ENCODE peak calls at places on chromosomes 4 and X, in six cellular contexts. H is endothelial cell of umbilical vein, N is HCT116, S is GM23338, G is HepG2, R is K562. P is an unnamed sample.

GRCh38 chr4:163767993-163768392 is 273.5 kb downstream of the TMA16 start:
- DNase-seq in H (no peak), G (no peak), S (no peak), N (no peak), R (no peak), P (peak; percentile 80)

GRCh38 chr4:162969194-162969593 is 197.5 kb downstream of the NAF1 start:
- DNase-seq in R (no peak), S (no peak), N (no peak), H (no peak), G (no peak), P (no peak)

GRCh38 chr4:3836041-3836801 is 70.0 kb downstream of the ADRA2C start:
- DNase-seq in H (no peak), R (no peak), N (no peak), S (peak; percentile 47), G (no peak), P (no peak)

GRCh38 chr4:153595894-153596601 is 88.0 kb upstream of the TLR2 start:
- DNase-seq in R (no peak), H (no peak), N (no peak), S (no peak), G (no peak), P (no peak)

GRCh38 chrX:9644335-9644734 is 121.3 kb downstream of the GPR143 start:
- DNase-seq in H (no peak), S (no peak), N (no peak), G (no peak), R (no peak), P (no peak)

GRCh38 chr4:31104033-31104432 is 383.9 kb downstream of the PCDH7 start:
- DNase-seq in S (no peak), G (no peak), N (no peak), R (no peak), H (no peak), P (no peak)

GRCh38 chr4:118743867-118744266 is 58.7 kb downstream of the METTL14 start:
- DNase-seq in G (no peak), N (no peak), R (no peak), H (no peak), S (no peak), P (no peak)

GRCh38 chrX:18354369-18355329 is at the start of gene SCML2:
- DNase-seq in H (peak; percentile 26), N (no peak), G (peak; percentile 5), S (peak; percentile 39), R (peak; percentile 75), P (no peak)

GRCh38 chr4:152118108-152118507 is 357.3 kb upstream of the GATB start:
- DNase-seq in N (no peak), G (no peak), S (no peak), H (no peak), R (no peak), P (no peak)

GRCh38 chr4:92186239-92186638 is 117.5 kb upstream of the GRID2 start:
- DNase-seq in S (no peak), R (peak; percentile 7), G (no peak), N (no peak), H (no peak), P (no peak)

GRCh38 chr4:147741190-147741788 is 9.4 kb downstream of the ARHGAP10 start:
- DNase-seq in S (no peak), H (no peak), R (no peak), N (no peak), G (no peak), P (no peak)

GRCh38 chrX:136752796-136753195 is 27.9 kb downstream of the ARHGEF6 start:
- DNase-seq in G (no peak), R (no peak), S (no peak), H (no peak), N (no peak), P (no peak)

GRCh38 chrX:72169008-72169728 is 12.4 kb upstream of the PIN4 start:
- DNase-seq in H (peak; percentile 21), N (no peak), G (no peak), R (no peak), S (no peak), P (no peak)

GRCh38 chrX:108033890-108034289 is 11.0 kb upstream of the VSIG1 start:
- DNase-seq in R (no peak), S (no peak), H (no peak), G (no peak), N (no peak), P (no peak)

GRCh38 chr4:629916-630641 is 4.7 kb downstream of the PDE6B start:
- DNase-seq in G (no peak), R (no peak), H (no peak), S (no peak), N (no peak), P (no peak)

GRCh38 chr4:142846729-142847606 is 867 bp upstream of the INPP4B start:
- DNase-seq in H (peak; percentile 18), G (peak; percentile 10), N (peak; percentile 57), R (no peak), S (peak; percentile 83), P (no peak)

GRCh38 chr4:78242071-78242470 is 184.9 kb downstream of the FRAS1 start:
- DNase-seq in R (no peak), S (no peak), G (no peak), H (no peak), N (no peak), P (no peak)

DNA sequence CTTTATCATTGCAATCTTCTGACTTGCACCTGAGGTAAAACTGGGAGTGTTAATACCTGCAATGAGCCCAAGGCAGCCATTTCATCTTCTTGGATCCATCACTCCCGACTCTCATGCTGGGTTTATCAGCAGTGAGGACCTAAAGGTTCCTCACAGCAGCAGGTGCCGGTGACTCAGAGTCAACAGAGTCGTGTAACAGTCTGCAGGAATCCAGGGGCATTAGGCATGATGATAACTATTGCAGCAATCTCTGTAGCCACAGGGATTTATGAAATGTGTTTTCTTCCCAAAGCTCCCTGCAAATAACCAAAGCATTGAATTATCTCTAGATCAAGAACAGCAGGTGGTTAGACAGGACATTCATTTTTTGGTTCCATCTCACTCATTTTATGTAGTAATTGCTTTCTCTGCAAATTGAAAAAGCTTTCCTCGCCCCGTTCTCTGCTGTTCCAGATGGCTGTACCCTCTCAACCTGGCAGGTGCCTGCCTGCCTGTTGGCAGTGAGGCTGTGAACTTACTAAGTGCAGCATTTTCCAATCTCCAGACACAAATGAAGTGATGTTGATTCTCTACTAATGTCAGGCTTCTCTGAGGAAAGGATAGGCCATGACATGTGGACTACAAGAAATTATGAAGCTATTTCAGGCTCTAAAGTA is 48.1 kb upstream of the TSPAN7 start:
- DNase-seq in R (no peak), N (no peak), H (no peak), S (no peak), G (peak; percentile 0), P (no peak)
- TF ChIP-seq POLR2AphosphoS5 in R (no peak), N (no peak), H (no peak), S (no peak), G (no peak), P (no peak)

DNA sequence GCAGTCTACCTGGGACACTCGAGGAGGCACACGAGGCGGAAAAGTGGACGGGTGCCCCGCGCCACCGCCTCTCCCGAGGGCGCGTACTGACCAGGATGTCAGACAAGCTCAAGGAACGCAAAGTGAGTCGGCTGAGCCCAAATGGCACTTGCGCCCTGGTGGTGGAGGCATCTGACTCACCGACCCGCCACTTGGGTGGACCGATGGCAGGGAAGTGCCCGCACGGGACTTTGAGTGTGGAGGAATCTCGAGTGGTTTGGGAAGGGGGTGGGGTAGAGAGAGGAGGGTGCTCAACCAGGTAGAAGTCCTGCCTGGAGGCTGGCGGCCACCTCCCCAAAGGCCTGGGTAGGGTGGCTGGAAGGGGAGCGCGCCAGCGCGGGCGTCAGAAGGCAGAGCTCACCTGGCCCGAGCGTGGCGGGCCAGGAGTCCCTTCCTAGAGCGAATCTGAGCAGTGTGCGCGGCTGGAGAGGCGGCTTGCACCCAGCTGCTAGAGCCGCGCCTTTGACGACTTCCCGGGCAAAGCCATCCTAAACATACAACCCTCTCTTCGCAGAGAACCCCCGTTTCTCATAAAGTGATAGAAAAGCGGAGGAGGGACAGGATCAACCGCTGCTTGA is 652 bp downstream of the HELT start:
- DNase-seq in S (peak; percentile 66), H (no peak), N (no peak), G (no peak), R (no peak), P (no peak)
- TF ChIP-seq EZH2 in S (peak; percentile 69), H (peak; percentile 10), N (no peak), G (no peak), R (no peak), P (no peak)

GRCh38 chr4:54625391-54625790 is 32.4 kb upstream of the KIT start:
- DNase-seq in R (no peak), G (no peak), S (no peak), N (no peak), H (peak; percentile 39), P (no peak)
- TF ChIP-seq POLR2AphosphoS5 in R (no peak), G (no peak), S (no peak), N (no peak), H (no peak), P (no peak)

GRCh38 chr4:47836655-47837581 is 949 bp downstream of the CORIN start:
- DNase-seq in R (peak; percentile 19), N (no peak), H (peak; percentile 56), S (peak; percentile 95), G (peak; percentile 76), P (no peak)
- TF ChIP-seq EZH2 in R (no peak), N (no peak), H (no peak), S (no peak), G (no peak), P (no peak)

GRCh38 chr4:20809796-20810195 is 109.5 kb downstream of the PACRGL start:
- DNase-seq in N (peak; percentile 6), S (peak; percentile 37), R (no peak), H (no peak), G (peak; percentile 6), P (no peak)

GRCh38 chr4:20816287-20816686 is 116.0 kb downstream of the PACRGL start:
- DNase-seq in H (no peak), R (no peak), N (no peak), S (no peak), G (no peak), P (no peak)

DNA sequence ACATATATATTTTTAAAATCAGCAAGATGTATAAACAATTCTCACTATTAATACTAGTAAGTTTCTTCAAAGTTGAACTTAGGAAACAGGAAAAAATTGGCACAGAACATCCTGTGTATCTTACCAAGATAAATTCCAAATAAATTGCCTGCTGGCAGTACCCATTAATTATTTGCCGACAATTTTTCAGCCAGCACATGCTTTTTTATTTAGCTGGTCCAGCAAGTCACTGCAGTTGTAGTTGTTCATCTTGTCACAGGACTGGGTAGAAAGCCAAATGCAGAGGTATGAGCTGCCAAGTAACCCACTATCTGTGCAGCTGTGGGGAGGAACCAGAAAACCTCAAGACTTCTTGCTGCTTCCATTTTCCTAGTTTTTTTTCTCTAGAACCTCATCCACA is 113.4 kb downstream of the PACRGL start:
- DNase-seq in R (no peak), H (no peak), S (no peak), G (no peak), N (no peak), P (no peak)
- TF ChIP-seq POLR2AphosphoS5 in R (no peak), H (no peak), S (no peak), G (no peak), N (no peak), P (no peak)

P was measured in SK-N-MC.